ENCODE peak calls at places on chromosome 10, in nine cellular contexts. M is HL-60, E is transverse colon, B is endothelial cell of umbilical vein, Y is SK-N-SH, K is Panc1, Q is stomach, X is HepG2, V is suprapubic skin. N is an unnamed sample.

GRCh38 chr10:77603529-77603927 is 34.1 kb downstream of the KCNMA1 start:
- DNase-seq in M (no peak), E (peak; percentile 68), B (peak; percentile 10), Y (peak; percentile 34), K (no peak), Q (peak; percentile 37), X (no peak), V (no peak), N (peak; percentile 37)

GRCh38 chr10:23439920-23440875 is 1.3 kb downstream of the OTUD1 start:
- DNase-seq in M (no peak), E (peak; percentile 35), B (peak; percentile 32), Y (peak; percentile 72), K (no peak), Q (peak; percentile 31), X (no peak), V (no peak), N (peak; percentile 50)

GRCh38 chr10:31100662-31101061 is 69.0 kb upstream of the ZNF438 start:
- DNase-seq in M (no peak), E (no peak), B (no peak), Y (no peak), K (no peak), Q (no peak), X (no peak), V (no peak), N (no peak)

GRCh38 chr10:95531041-95531809 is 29.9 kb downstream of the SORBS1 start:
- DNase-seq in M (no peak), E (no peak), B (peak; percentile 76), Y (peak; percentile 30), K (no peak), Q (no peak), X (no peak), V (no peak), N (no peak)

GRCh38 chr10:67549390-67549789 is 146.6 kb downstream of the CTNNA3 start:
- DNase-seq in M (no peak), E (no peak), B (peak; percentile 12), Y (no peak), K (no peak), Q (no peak), X (no peak), V (no peak), N (no peak)

GRCh38 chr10:4028027-4028471 is 243.0 kb upstream of the KLF6 start:
- DNase-seq in M (no peak), E (no peak), B (no peak), Y (no peak), K (no peak), Q (no peak), X (no peak), V (no peak), N (no peak)

GRCh38 chr10:12540341-12540781 is 191.0 kb downstream of the CAMK1D start:
- DNase-seq in M (no peak), E (no peak), B (no peak), Y (no peak), K (no peak), Q (no peak), X (no peak), V (no peak), N (no peak)

GRCh38 chr10:77383861-77384553 is 253.6 kb downstream of the KCNMA1 start:
- DNase-seq in M (no peak), E (no peak), B (no peak), Y (no peak), K (no peak), Q (no peak), X (no peak), V (no peak), N (no peak)

DNA sequence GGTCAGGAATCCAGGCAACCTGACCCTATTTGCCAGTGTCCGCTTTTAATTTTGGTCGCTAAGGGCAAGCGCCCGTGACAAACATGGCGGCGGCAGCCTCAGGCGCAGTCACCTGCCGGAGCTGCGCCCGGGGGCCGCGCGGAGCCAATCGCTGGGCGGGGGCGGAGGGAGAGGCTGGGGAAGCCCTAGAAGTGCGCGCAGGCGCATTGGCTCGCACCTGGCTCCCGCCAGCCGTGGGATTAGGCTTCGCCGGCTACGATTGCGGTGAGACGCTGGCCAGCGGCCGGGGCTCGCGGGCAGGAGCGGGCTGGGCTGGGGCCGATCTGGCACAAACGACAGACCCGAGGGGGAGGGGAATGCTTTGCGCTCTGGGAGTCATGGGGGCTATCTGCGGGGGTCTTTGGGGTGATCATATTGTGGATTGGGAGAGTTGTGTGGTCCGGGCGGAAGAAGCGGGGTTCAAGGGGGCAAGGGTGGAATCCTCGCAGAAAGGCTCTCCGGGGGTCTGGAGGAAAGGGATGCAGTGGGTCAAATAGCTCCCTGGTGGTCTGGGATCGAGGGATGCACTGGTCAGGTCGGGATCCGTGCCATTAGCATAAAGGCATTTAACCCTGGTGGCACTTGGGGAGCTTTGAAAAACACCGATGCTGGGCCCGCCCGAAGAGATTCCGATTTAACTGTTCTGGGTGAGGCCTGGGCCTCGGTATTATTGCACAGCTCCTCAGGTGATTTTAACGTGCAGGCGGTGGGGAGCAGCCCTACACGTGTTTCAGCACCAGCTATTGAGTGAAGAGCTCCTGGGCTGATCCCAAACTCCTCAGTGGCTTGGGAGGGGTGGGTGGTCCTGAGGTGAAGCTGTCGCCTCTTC is 10.1 kb upstream of the C10orf95 start:
- DNase-seq in M (peak; percentile 91), E (peak; percentile 97), B (peak; percentile 78), Y (peak; percentile 99), K (no peak), Q (peak; percentile 98), X (peak; percentile 77), V (peak; percentile 89), N (peak; percentile 98)
- TF ChIP-seq POLR2AphosphoS5 in M (peak; percentile 28), E (peak; percentile 60), B (peak; percentile 26), Y (peak; percentile 23), K (peak; percentile 66), Q (peak; percentile 93), X (peak; percentile 59), V (no peak), N (peak; percentile 87)

GRCh38 chr10:129880191-129880590 is 83.9 kb downstream of the EBF3 start:
- DNase-seq in M (no peak), E (no peak), B (no peak), Y (no peak), K (no peak), Q (no peak), X (no peak), V (no peak), N (no peak)

GRCh38 chr10:129881641-129882040 is 82.4 kb downstream of the EBF3 start:
- DNase-seq in M (no peak), E (no peak), B (no peak), Y (no peak), K (no peak), Q (no peak), X (no peak), V (no peak), N (no peak)

GRCh38 chr10:129873351-129873750 is 90.7 kb downstream of the EBF3 start:
- DNase-seq in M (no peak), E (no peak), B (no peak), Y (no peak), K (no peak), Q (no peak), X (no peak), V (no peak), N (no peak)

GRCh38 chr10:129875993-129876727 is 87.9 kb downstream of the EBF3 start:
- DNase-seq in M (no peak), E (no peak), B (no peak), Y (no peak), K (no peak), Q (no peak), X (no peak), V (no peak), N (no peak)

GRCh38 chr10:129877773-129878371 is 86.2 kb downstream of the EBF3 start:
- DNase-seq in M (peak; percentile 41), E (no peak), B (no peak), Y (peak; percentile 50), K (peak; percentile 8), Q (no peak), X (peak; percentile 28), V (no peak), N (peak; percentile 75)
- TF ChIP-seq CTCF in M (peak; percentile 34), E (no peak), B (peak; percentile 15), Y (peak; percentile 13), K (peak; percentile 88), Q (peak; percentile 5), X (peak; percentile 53), V (peak; percentile 26), N (peak; percentile 83)

DNA sequence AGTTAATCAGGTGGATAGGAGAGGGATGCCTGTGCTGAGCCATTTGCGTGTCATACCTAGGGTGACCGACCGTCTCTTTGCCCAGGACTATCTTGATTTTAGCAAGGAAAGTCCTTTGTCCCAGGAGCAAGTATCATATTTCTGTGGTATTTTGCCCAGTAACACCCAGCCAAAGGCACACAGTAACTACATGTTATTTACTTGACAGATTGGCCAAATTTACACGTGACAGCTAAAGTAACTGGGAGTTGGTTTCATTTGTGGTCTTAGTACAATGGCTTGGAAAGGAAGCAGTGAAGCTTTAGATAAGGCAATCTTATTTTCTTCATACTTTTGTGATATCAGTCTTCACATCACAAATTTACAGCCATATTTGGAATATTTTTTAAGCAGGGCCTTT is 142.1 kb downstream of the JCAD start:
- DNase-seq in M (no peak), E (no peak), B (peak; percentile 84), Y (no peak), K (no peak), Q (peak; percentile 27), X (no peak), V (no peak), N (no peak)
- TF ChIP-seq POLR2AphosphoS5 in M (no peak), E (no peak), B (no peak), Y (no peak), K (no peak), Q (peak; percentile 28), X (no peak), V (no peak), N (no peak)

GRCh38 chr10:76035010-76035727 is 603.7 kb downstream of the LRMDA start:
- DNase-seq in M (no peak), E (no peak), B (no peak), Y (peak; percentile 48), K (no peak), Q (no peak), X (no peak), V (no peak), N (no peak)

GRCh38 chr10:76034236-76035009 is 603.0 kb downstream of the LRMDA start:
- DNase-seq in M (no peak), E (no peak), B (no peak), Y (peak; percentile 76), K (no peak), Q (no peak), X (no peak), V (no peak), N (no peak)

GRCh38 chr10:76032442-76033039 is 601.1 kb downstream of the LRMDA start:
- DNase-seq in M (no peak), E (no peak), B (no peak), Y (no peak), K (no peak), Q (no peak), X (no peak), V (no peak), N (no peak)

GRCh38 chr10:76031769-76032441 is 600.5 kb downstream of the LRMDA start:
- DNase-seq in M (no peak), E (no peak), B (no peak), Y (no peak), K (no peak), Q (no peak), X (no peak), V (no peak), N (no peak)

DNA sequence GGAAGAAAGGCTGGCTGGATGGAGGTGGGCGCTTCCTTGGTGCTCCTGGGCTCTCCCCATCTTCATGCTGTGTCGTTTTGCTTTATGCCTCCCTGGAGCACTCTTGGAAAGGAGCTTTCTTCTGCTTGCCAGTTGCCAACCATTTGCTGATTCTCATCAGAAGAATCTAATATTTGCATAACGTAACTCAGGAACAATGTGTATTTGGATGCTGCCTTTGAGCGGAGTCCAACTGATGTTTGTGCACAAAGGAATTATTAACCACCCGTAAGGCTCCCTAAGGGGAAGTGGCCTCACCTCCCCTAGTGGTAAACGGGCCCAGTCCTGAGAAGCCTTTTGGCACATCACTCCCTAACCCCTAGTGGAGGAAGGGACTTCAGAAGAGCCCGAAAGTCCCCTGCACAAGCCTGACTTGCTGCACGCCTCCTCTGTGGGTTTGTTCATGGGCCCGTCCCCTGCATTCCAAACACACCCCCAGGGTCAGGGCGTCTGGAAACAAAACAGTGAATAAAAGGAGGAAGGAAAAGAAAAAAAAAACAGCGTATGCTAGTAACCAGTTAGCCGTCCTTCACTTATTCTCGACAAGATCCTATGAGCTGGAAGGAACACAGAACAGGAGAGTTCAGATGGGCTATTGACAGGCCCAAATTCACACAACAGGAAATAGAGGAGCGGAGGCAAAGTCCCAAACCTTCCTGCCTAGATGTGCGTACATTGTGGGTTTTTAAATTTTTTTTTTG is 602.2 kb downstream of the LRMDA start:
- DNase-seq in M (peak; percentile 57), E (no peak), B (peak; percentile 53), Y (no peak), K (no peak), Q (peak; percentile 61), X (peak; percentile 99), V (no peak), N (peak; percentile 50)
- TF ChIP-seq CTCF in M (peak; percentile 10), E (no peak), B (peak; percentile 3), Y (no peak), K (no peak), Q (no peak), X (peak; percentile 69), V (peak; percentile 17), N (peak; percentile 12)